ENCODE peak calls at places on chromosome 4, in seven cellular contexts. One of them, this sample, is unnamed.
A peak's percentile ranks its signal among the peaks of the same experiment; 100 is the strongest.

GRCh38 chr4:103786014-103786413 is 66.2 kb upstream of the TACR3 start:
- DNase-seq in Panc1: peak; percentile 20
- DNase-seq in effector memory CD4-positive, alpha-beta T cell: no peak
- DNase-seq in gastrocnemius medialis: no peak
- DNase-seq in HCT116: peak; percentile 56
- DNase-seq in tibial artery: no peak
- DNase-seq in Peyer's patch: no peak
- DNase-seq in this sample: no peak

GRCh38 chr4:128039568-128039967 is 21.5 kb upstream of the LARP1B start:
- DNase-seq in Panc1: no peak
- DNase-seq in effector memory CD4-positive, alpha-beta T cell: no peak
- DNase-seq in gastrocnemius medialis: no peak
- DNase-seq in HCT116: no peak
- DNase-seq in tibial artery: no peak
- DNase-seq in Peyer's patch: no peak
- DNase-seq in this sample: no peak

GRCh38 chr4:74623041-74623440 is 171.3 kb downstream of the BTC start:
- DNase-seq in Panc1: peak; percentile 51
- DNase-seq in effector memory CD4-positive, alpha-beta T cell: no peak
- DNase-seq in gastrocnemius medialis: no peak
- DNase-seq in HCT116: peak; percentile 82
- DNase-seq in tibial artery: no peak
- DNase-seq in Peyer's patch: no peak
- DNase-seq in this sample: no peak

GRCh38 chr4:100494166-100494565 is 23.7 kb downstream of the EMCN start:
- DNase-seq in Panc1: no peak
- DNase-seq in effector memory CD4-positive, alpha-beta T cell: no peak
- DNase-seq in gastrocnemius medialis: no peak
- DNase-seq in HCT116: no peak
- DNase-seq in tibial artery: no peak
- DNase-seq in Peyer's patch: no peak
- DNase-seq in this sample: no peak

GRCh38 chr4:25861951-25862410 is 807 bp downstream of the SEL1L3 start:
- DNase-seq in Panc1: no peak
- DNase-seq in effector memory CD4-positive, alpha-beta T cell: no peak
- DNase-seq in gastrocnemius medialis: no peak
- DNase-seq in HCT116: no peak
- DNase-seq in tibial artery: no peak
- DNase-seq in Peyer's patch: peak; percentile 69
- DNase-seq in this sample: no peak

GRCh38 chr4:38567448-38567847 is 96.6 kb upstream of the KLF3 start:
- DNase-seq in Panc1: no peak
- DNase-seq in effector memory CD4-positive, alpha-beta T cell: no peak
- DNase-seq in gastrocnemius medialis: no peak
- DNase-seq in HCT116: no peak
- DNase-seq in tibial artery: no peak
- DNase-seq in Peyer's patch: no peak
- DNase-seq in this sample: no peak

GRCh38 chr4:144845411-144845810 is 199.5 kb downstream of the HHIP start:
- DNase-seq in Panc1: no peak
- DNase-seq in effector memory CD4-positive, alpha-beta T cell: no peak
- DNase-seq in gastrocnemius medialis: no peak
- DNase-seq in HCT116: no peak
- DNase-seq in tibial artery: no peak
- DNase-seq in Peyer's patch: no peak
- DNase-seq in this sample: no peak

GRCh38 chr4:159444668-159445067 is 341.8 kb downstream of the RAPGEF2 start:
- DNase-seq in Panc1: no peak
- DNase-seq in effector memory CD4-positive, alpha-beta T cell: no peak
- DNase-seq in gastrocnemius medialis: no peak
- DNase-seq in HCT116: no peak
- DNase-seq in tibial artery: no peak
- DNase-seq in Peyer's patch: no peak
- DNase-seq in this sample: no peak

GRCh38 chr4:156999175-156999517 is 27.5 kb upstream of the PDGFC start:
- DNase-seq in Panc1: peak; percentile 87
- DNase-seq in effector memory CD4-positive, alpha-beta T cell: no peak
- DNase-seq in gastrocnemius medialis: no peak
- DNase-seq in HCT116: peak; percentile 87
- DNase-seq in tibial artery: no peak
- DNase-seq in Peyer's patch: no peak
- DNase-seq in this sample: no peak

GRCh38 chr4:147984065-147984777 is 252.3 kb downstream of the ARHGAP10 start:
- DNase-seq in Panc1: peak; percentile 7
- DNase-seq in effector memory CD4-positive, alpha-beta T cell: peak; percentile 2
- DNase-seq in gastrocnemius medialis: peak; percentile 11
- DNase-seq in HCT116: peak; percentile 13
- DNase-seq in tibial artery: no peak
- DNase-seq in Peyer's patch: no peak
- DNase-seq in this sample: no peak

GRCh38 chr4:2068566-2068965 is 9.4 kb downstream of the NAT8L start:
- DNase-seq in Panc1: no peak
- DNase-seq in effector memory CD4-positive, alpha-beta T cell: no peak
- DNase-seq in gastrocnemius medialis: no peak
- DNase-seq in HCT116: no peak
- DNase-seq in tibial artery: peak; percentile 45
- DNase-seq in Peyer's patch: no peak
- DNase-seq in this sample: no peak

GRCh38 chr4:185421366-185422124 is 4.2 kb downstream of the UFSP2 start:
- DNase-seq in Panc1: no peak
- DNase-seq in effector memory CD4-positive, alpha-beta T cell: no peak
- DNase-seq in gastrocnemius medialis: no peak
- DNase-seq in HCT116: no peak
- DNase-seq in tibial artery: no peak
- DNase-seq in Peyer's patch: no peak
- DNase-seq in this sample: no peak

GRCh38 chr4:121307441-121308327 is 73.1 kb downstream of the QRFPR start:
- DNase-seq in Panc1: peak; percentile 35
- DNase-seq in effector memory CD4-positive, alpha-beta T cell: peak; percentile 21
- DNase-seq in gastrocnemius medialis: no peak
- DNase-seq in HCT116: peak; percentile 63
- DNase-seq in tibial artery: no peak
- DNase-seq in Peyer's patch: no peak
- DNase-seq in this sample: no peak

GRCh38 chr4:54058171-54058570 is 6.2 kb downstream of the CHIC2 start:
- DNase-seq in Panc1: no peak
- DNase-seq in effector memory CD4-positive, alpha-beta T cell: no peak
- DNase-seq in gastrocnemius medialis: no peak
- DNase-seq in HCT116: no peak
- DNase-seq in tibial artery: no peak
- DNase-seq in Peyer's patch: no peak
- DNase-seq in this sample: no peak

GRCh38 chr4:25694466-25694865 is 38.8 kb downstream of the SLC34A2 start:
- DNase-seq in Panc1: no peak
- DNase-seq in effector memory CD4-positive, alpha-beta T cell: no peak
- DNase-seq in gastrocnemius medialis: no peak
- DNase-seq in HCT116: no peak
- DNase-seq in tibial artery: no peak
- DNase-seq in Peyer's patch: no peak
- DNase-seq in this sample: no peak

GRCh38 chr4:120688791-120689190 is 233.7 kb downstream of the PRDM5 start:
- DNase-seq in Panc1: no peak
- DNase-seq in effector memory CD4-positive, alpha-beta T cell: no peak
- DNase-seq in gastrocnemius medialis: no peak
- DNase-seq in HCT116: no peak
- DNase-seq in tibial artery: no peak
- DNase-seq in Peyer's patch: no peak
- DNase-seq in this sample: no peak

GRCh38 chr4:67941074-67941473 is 22.2 kb downstream of the TMPRSS11A start:
- DNase-seq in Panc1: no peak
- DNase-seq in effector memory CD4-positive, alpha-beta T cell: no peak
- DNase-seq in gastrocnemius medialis: no peak
- DNase-seq in HCT116: no peak
- DNase-seq in tibial artery: no peak
- DNase-seq in Peyer's patch: no peak
- DNase-seq in this sample: no peak

GRCh38 chr4:28225689-28226353 is 1365.2 kb downstream of the STIM2 start:
- DNase-seq in Panc1: no peak
- DNase-seq in effector memory CD4-positive, alpha-beta T cell: no peak
- DNase-seq in gastrocnemius medialis: no peak
- DNase-seq in HCT116: no peak
- DNase-seq in tibial artery: no peak
- DNase-seq in Peyer's patch: no peak
- DNase-seq in this sample: no peak

GRCh38 chr4:112055100-112055499 is 90.2 kb upstream of the FAM241A start:
- DNase-seq in Panc1: no peak
- DNase-seq in effector memory CD4-positive, alpha-beta T cell: no peak
- DNase-seq in gastrocnemius medialis: no peak
- DNase-seq in HCT116: no peak
- DNase-seq in tibial artery: no peak
- DNase-seq in Peyer's patch: no peak
- DNase-seq in this sample: no peak

GRCh38 chr4:87989765-87990164 is 14.3 kb downstream of the SPP1 start:
- DNase-seq in Panc1: no peak
- DNase-seq in effector memory CD4-positive, alpha-beta T cell: no peak
- DNase-seq in gastrocnemius medialis: no peak
- DNase-seq in HCT116: no peak
- DNase-seq in tibial artery: no peak
- DNase-seq in Peyer's patch: no peak
- DNase-seq in this sample: no peak

DNA sequence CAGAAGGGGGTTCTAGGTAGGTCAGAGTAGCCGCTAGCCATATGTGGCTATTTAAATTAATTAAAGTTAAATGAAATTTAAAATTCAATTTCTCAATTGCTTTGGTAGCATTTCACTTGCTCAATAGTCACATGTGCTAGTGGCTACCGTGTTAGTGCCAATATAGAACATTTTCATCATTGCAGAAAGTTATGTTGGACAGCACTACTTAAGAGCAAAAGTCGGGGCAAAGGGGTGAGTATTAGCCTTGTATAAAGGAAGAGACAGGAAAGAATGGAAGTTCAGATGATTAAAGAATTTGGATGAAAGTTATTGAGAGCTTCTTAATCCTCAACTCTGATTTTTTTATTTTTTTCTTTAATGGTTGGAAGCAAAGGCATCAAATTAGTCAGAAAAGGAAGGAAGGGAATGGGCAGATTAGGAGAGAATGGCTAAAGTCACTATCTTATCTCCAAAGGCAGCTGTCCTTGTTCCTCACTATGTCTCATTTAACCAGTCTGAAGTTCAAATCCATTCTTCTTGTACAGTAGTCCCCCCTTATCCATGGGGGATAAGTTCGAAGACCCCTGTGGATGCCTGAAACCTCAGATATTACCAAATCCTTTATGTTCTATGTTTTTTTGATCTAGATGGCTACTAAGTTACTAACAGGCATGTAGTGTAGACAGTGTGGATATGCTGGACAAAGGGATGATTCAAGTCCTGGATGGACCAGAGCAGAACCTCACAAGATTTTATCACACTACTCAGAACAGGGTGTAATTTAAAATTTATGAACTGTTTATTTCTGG is 22.9 kb downstream of the OCIAD1 start:
- DNase-seq in Panc1: no peak
- DNase-seq in effector memory CD4-positive, alpha-beta T cell: no peak
- DNase-seq in gastrocnemius medialis: no peak
- DNase-seq in HCT116: no peak
- DNase-seq in tibial artery: no peak
- DNase-seq in Peyer's patch: no peak
- DNase-seq in this sample: no peak
- H3K36me3 ChIP-seq in Panc1: peaks cover 16% of the 10 kb centered on the region
- H3K36me3 ChIP-seq in effector memory CD4-positive, alpha-beta T cell: peaks cover 37% of the 10 kb centered on the region
- H3K36me3 ChIP-seq in gastrocnemius medialis: no peaks in the 10 kb centered on the region
- H3K36me3 ChIP-seq in HCT116: peaks cover 20% of the 10 kb centered on the region
- H3K36me3 ChIP-seq in tibial artery: peaks cover 46% of the 10 kb centered on the region
- H3K36me3 ChIP-seq in Peyer's patch: peaks cover 70% of the 10 kb centered on the region
- H3K36me3 ChIP-seq in this sample: peaks cover 10% of the 10 kb centered on the region

GRCh38 chr4:44700427-44700826 is 22.2 kb downstream of the GUF1 start:
- DNase-seq in Panc1: no peak
- DNase-seq in effector memory CD4-positive, alpha-beta T cell: no peak
- DNase-seq in gastrocnemius medialis: no peak
- DNase-seq in HCT116: no peak
- DNase-seq in tibial artery: no peak
- DNase-seq in Peyer's patch: no peak
- DNase-seq in this sample: no peak

GRCh38 chr4:44704673-44705072 is 21.7 kb downstream of the GNPDA2 start:
- DNase-seq in Panc1: no peak
- DNase-seq in effector memory CD4-positive, alpha-beta T cell: no peak
- DNase-seq in gastrocnemius medialis: no peak
- DNase-seq in HCT116: no peak
- DNase-seq in tibial artery: no peak
- DNase-seq in Peyer's patch: no peak
- DNase-seq in this sample: no peak

GRCh38 chr4:44701037-44701436 is 22.8 kb downstream of the GUF1 start:
- DNase-seq in Panc1: no peak
- DNase-seq in effector memory CD4-positive, alpha-beta T cell: no peak
- DNase-seq in gastrocnemius medialis: no peak
- DNase-seq in HCT116: no peak
- DNase-seq in tibial artery: no peak
- DNase-seq in Peyer's patch: no peak
- DNase-seq in this sample: no peak
- H3K36me3 ChIP-seq in Panc1: peaks cover 9% of the 10 kb centered on the region
- H3K36me3 ChIP-seq in effector memory CD4-positive, alpha-beta T cell: peaks cover 29% of the 10 kb centered on the region
- H3K36me3 ChIP-seq in gastrocnemius medialis: no peaks in the 10 kb centered on the region
- H3K36me3 ChIP-seq in HCT116: peaks cover 53% of the 10 kb centered on the region
- H3K36me3 ChIP-seq in tibial artery: peaks cover 43% of the 10 kb centered on the region
- H3K36me3 ChIP-seq in Peyer's patch: peaks cover 68% of the 10 kb centered on the region
- H3K36me3 ChIP-seq in this sample: peaks cover 27% of the 10 kb centered on the region

GRCh38 chr4:106337916-106338315 is 21.6 kb downstream of the AIMP1 start:
- DNase-seq in Panc1: no peak
- DNase-seq in effector memory CD4-positive, alpha-beta T cell: no peak
- DNase-seq in gastrocnemius medialis: no peak
- DNase-seq in HCT116: no peak
- DNase-seq in tibial artery: no peak
- DNase-seq in Peyer's patch: no peak
- DNase-seq in this sample: no peak
- H3K36me3 ChIP-seq in Panc1: peaks cover 4% of the 10 kb centered on the region
- H3K36me3 ChIP-seq in effector memory CD4-positive, alpha-beta T cell: peaks cover 56% of the 10 kb centered on the region
- H3K36me3 ChIP-seq in gastrocnemius medialis: peaks cover 9% of the 10 kb centered on the region
- H3K36me3 ChIP-seq in HCT116: peaks cover 14% of the 10 kb centered on the region
- H3K36me3 ChIP-seq in tibial artery: peaks cover 41% of the 10 kb centered on the region
- H3K36me3 ChIP-seq in Peyer's patch: peaks cover 72% of the 10 kb centered on the region
- H3K36me3 ChIP-seq in this sample: peaks cover 33% of the 10 kb centered on the region

GRCh38 chr4:163142246-163142645 is 24.4 kb downstream of the NAF1 start:
- DNase-seq in Panc1: no peak
- DNase-seq in effector memory CD4-positive, alpha-beta T cell: no peak
- DNase-seq in gastrocnemius medialis: no peak
- DNase-seq in HCT116: no peak
- DNase-seq in tibial artery: no peak
- DNase-seq in Peyer's patch: no peak
- DNase-seq in this sample: no peak

GRCh38 chr4:163137581-163137980 is 29.1 kb downstream of the NAF1 start:
- DNase-seq in Panc1: no peak
- DNase-seq in effector memory CD4-positive, alpha-beta T cell: no peak
- DNase-seq in gastrocnemius medialis: no peak
- DNase-seq in HCT116: no peak
- DNase-seq in tibial artery: no peak
- DNase-seq in Peyer's patch: no peak
- DNase-seq in this sample: no peak

GRCh38 chr4:163143532-163143931 is 23.2 kb downstream of the NAF1 start:
- DNase-seq in Panc1: no peak
- DNase-seq in effector memory CD4-positive, alpha-beta T cell: no peak
- DNase-seq in gastrocnemius medialis: no peak
- DNase-seq in HCT116: no peak
- DNase-seq in tibial artery: no peak
- DNase-seq in Peyer's patch: no peak
- DNase-seq in this sample: no peak

DNA sequence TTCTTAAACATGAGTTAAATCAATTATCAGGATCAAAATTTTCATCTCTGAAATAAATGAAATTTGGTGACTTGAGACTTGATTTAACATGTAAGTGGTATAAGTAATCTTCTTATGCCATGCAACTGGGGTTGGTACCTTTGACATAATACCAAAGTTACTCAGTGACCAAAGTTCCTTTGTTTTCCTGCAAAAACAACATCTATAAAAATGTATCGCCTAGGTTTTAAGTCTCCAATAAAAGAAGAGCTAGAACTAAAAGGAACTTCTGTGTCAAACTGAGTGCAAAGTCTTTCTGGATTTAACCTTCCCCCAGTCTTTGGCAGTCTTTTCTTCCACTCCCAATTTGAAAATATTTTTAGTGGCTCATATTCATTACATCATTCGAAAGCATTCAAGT is 27.6 kb downstream of the NAF1 start:
- DNase-seq in Panc1: no peak
- DNase-seq in effector memory CD4-positive, alpha-beta T cell: no peak
- DNase-seq in gastrocnemius medialis: no peak
- DNase-seq in HCT116: no peak
- DNase-seq in tibial artery: no peak
- DNase-seq in Peyer's patch: no peak
- DNase-seq in this sample: no peak
- H3K36me3 ChIP-seq in Panc1: no peaks in the 10 kb centered on the region
- H3K36me3 ChIP-seq in effector memory CD4-positive, alpha-beta T cell: peaks cover 10% of the 10 kb centered on the region
- H3K36me3 ChIP-seq in gastrocnemius medialis: peaks cover 4% of the 10 kb centered on the region
- H3K36me3 ChIP-seq in HCT116: peaks cover 5% of the 10 kb centered on the region
- H3K36me3 ChIP-seq in tibial artery: peaks cover 8% of the 10 kb centered on the region
- H3K36me3 ChIP-seq in Peyer's patch: peaks cover 11% of the 10 kb centered on the region
- H3K36me3 ChIP-seq in this sample: no peaks in the 10 kb centered on the region

This sample was measured in thoracic aorta.